ENCODE peak calls at places on chromosomes 6 and 20, in seven cellular contexts. One of them, this sample, is unnamed.

GRCh38 chr20:16537025-16537665 is 36.1 kb downstream of the KIF16B start:
- DNase-seq in gastrocnemius medialis: no peak
- DNase-seq in BJ: no peak
- DNase-seq in HTR-8/SVneo: no peak
- DNase-seq in nucleus accumbens: no peak
- DNase-seq in amniotic stem cell: no peak
- DNase-seq in stromal cell of bone marrow: no peak
- DNase-seq in this sample: no peak

GRCh38 chr6:119749341-119749740 is 399.8 kb upstream of the MAN1A1 start:
- DNase-seq in BJ: no peak
- DNase-seq in stromal cell of bone marrow: no peak
- DNase-seq in nucleus accumbens: no peak
- DNase-seq in gastrocnemius medialis: no peak
- DNase-seq in HTR-8/SVneo: no peak
- DNase-seq in amniotic stem cell: no peak
- DNase-seq in this sample: no peak

GRCh38 chr6:3386374-3386857 is 70.4 kb downstream of the SLC22A23 start:
- DNase-seq in nucleus accumbens: peak; percentile 88
- DNase-seq in amniotic stem cell: no peak
- DNase-seq in HTR-8/SVneo: no peak
- DNase-seq in stromal cell of bone marrow: no peak
- DNase-seq in gastrocnemius medialis: no peak
- DNase-seq in BJ: no peak
- DNase-seq in this sample: no peak

GRCh38 chr6:132114201-132114860 is 163.2 kb upstream of the CCN2 start:
- DNase-seq in HTR-8/SVneo: no peak
- DNase-seq in stromal cell of bone marrow: peak; percentile 75
- DNase-seq in BJ: no peak
- DNase-seq in amniotic stem cell: no peak
- DNase-seq in gastrocnemius medialis: no peak
- DNase-seq in nucleus accumbens: no peak
- DNase-seq in this sample: no peak

GRCh38 chr6:42197574-42198362 is 3.0 kb upstream of the GUCA1B start:
- DNase-seq in HTR-8/SVneo: peak; percentile 61
- DNase-seq in nucleus accumbens: peak; percentile 21
- DNase-seq in BJ: peak; percentile 57
- DNase-seq in gastrocnemius medialis: no peak
- DNase-seq in stromal cell of bone marrow: peak; percentile 40
- DNase-seq in amniotic stem cell: no peak
- DNase-seq in this sample: no peak

GRCh38 chr6:157946865-157947532 is 34.7 kb upstream of the SYNJ2 start:
- DNase-seq in amniotic stem cell: no peak
- DNase-seq in HTR-8/SVneo: peak; percentile 31
- DNase-seq in nucleus accumbens: no peak
- DNase-seq in stromal cell of bone marrow: no peak
- DNase-seq in BJ: no peak
- DNase-seq in gastrocnemius medialis: no peak
- DNase-seq in this sample: peak; percentile 78

GRCh38 chr20:41047975-41048305 is 19.3 kb downstream of the TOP1 start:
- DNase-seq in gastrocnemius medialis: no peak
- DNase-seq in amniotic stem cell: no peak
- DNase-seq in nucleus accumbens: no peak
- DNase-seq in HTR-8/SVneo: peak; percentile 62
- DNase-seq in stromal cell of bone marrow: peak; percentile 31
- DNase-seq in BJ: no peak
- DNase-seq in this sample: peak; percentile 37

GRCh38 chr20:38542994-38543906 is 37.7 kb upstream of the ADIG start:
- DNase-seq in amniotic stem cell: no peak
- DNase-seq in HTR-8/SVneo: no peak
- DNase-seq in stromal cell of bone marrow: no peak
- DNase-seq in nucleus accumbens: no peak
- DNase-seq in BJ: no peak
- DNase-seq in gastrocnemius medialis: no peak
- DNase-seq in this sample: no peak

GRCh38 chr6:73032586-73032985 is 192.7 kb downstream of the KHDC1L start:
- DNase-seq in gastrocnemius medialis: no peak
- DNase-seq in HTR-8/SVneo: peak; percentile 20
- DNase-seq in amniotic stem cell: no peak
- DNase-seq in BJ: no peak
- DNase-seq in nucleus accumbens: no peak
- DNase-seq in stromal cell of bone marrow: peak; percentile 8
- DNase-seq in this sample: no peak

GRCh38 chr6:136470044-136470443 is 80.2 kb downstream of the MAP7 start:
- DNase-seq in HTR-8/SVneo: no peak
- DNase-seq in stromal cell of bone marrow: no peak
- DNase-seq in gastrocnemius medialis: no peak
- DNase-seq in BJ: no peak
- DNase-seq in nucleus accumbens: no peak
- DNase-seq in amniotic stem cell: no peak
- DNase-seq in this sample: no peak

GRCh38 chr6:31702421-31702818 is 704 bp downstream of the ABHD16A start:
- DNase-seq in stromal cell of bone marrow: no peak
- DNase-seq in amniotic stem cell: no peak
- DNase-seq in BJ: no peak
- DNase-seq in gastrocnemius medialis: no peak
- DNase-seq in nucleus accumbens: no peak
- DNase-seq in HTR-8/SVneo: no peak
- DNase-seq in this sample: peak; percentile 40

GRCh38 chr6:150038202-150038830 is 13.0 kb upstream of the RAET1L start:
- DNase-seq in HTR-8/SVneo: no peak
- DNase-seq in gastrocnemius medialis: no peak
- DNase-seq in stromal cell of bone marrow: no peak
- DNase-seq in BJ: no peak
- DNase-seq in amniotic stem cell: no peak
- DNase-seq in nucleus accumbens: no peak
- DNase-seq in this sample: no peak

GRCh38 chr6:139457482-139457881 is 83.0 kb upstream of the CITED2 start:
- DNase-seq in gastrocnemius medialis: no peak
- DNase-seq in BJ: no peak
- DNase-seq in HTR-8/SVneo: peak; percentile 9
- DNase-seq in amniotic stem cell: no peak
- DNase-seq in nucleus accumbens: no peak
- DNase-seq in stromal cell of bone marrow: no peak
- DNase-seq in this sample: no peak

GRCh38 chr6:129134535-129134934 is 251.6 kb downstream of the LAMA2 start:
- DNase-seq in nucleus accumbens: no peak
- DNase-seq in HTR-8/SVneo: no peak
- DNase-seq in BJ: no peak
- DNase-seq in stromal cell of bone marrow: no peak
- DNase-seq in gastrocnemius medialis: peak; percentile 25
- DNase-seq in amniotic stem cell: no peak
- DNase-seq in this sample: no peak

GRCh38 chr20:11734431-11734830 is 183.3 kb upstream of the BTBD3 start:
- DNase-seq in stromal cell of bone marrow: no peak
- DNase-seq in BJ: no peak
- DNase-seq in gastrocnemius medialis: no peak
- DNase-seq in nucleus accumbens: no peak
- DNase-seq in HTR-8/SVneo: no peak
- DNase-seq in amniotic stem cell: no peak
- DNase-seq in this sample: no peak

GRCh38 chr6:139482184-139482751 is 107.8 kb upstream of the CITED2 start:
- DNase-seq in nucleus accumbens: no peak
- DNase-seq in stromal cell of bone marrow: no peak
- DNase-seq in amniotic stem cell: no peak
- DNase-seq in gastrocnemius medialis: no peak
- DNase-seq in BJ: no peak
- DNase-seq in HTR-8/SVneo: no peak
- DNase-seq in this sample: no peak

GRCh38 chr6:124590001-124590400 is 372.2 kb upstream of the RNF217 start:
- DNase-seq in amniotic stem cell: no peak
- DNase-seq in stromal cell of bone marrow: no peak
- DNase-seq in nucleus accumbens: no peak
- DNase-seq in BJ: no peak
- DNase-seq in HTR-8/SVneo: no peak
- DNase-seq in gastrocnemius medialis: no peak
- DNase-seq in this sample: no peak

GRCh38 chr20:23156170-23156841 is 70.2 kb upstream of the CD93 start:
- DNase-seq in nucleus accumbens: no peak
- DNase-seq in BJ: no peak
- DNase-seq in HTR-8/SVneo: peak; percentile 56
- DNase-seq in amniotic stem cell: peak; percentile 38
- DNase-seq in stromal cell of bone marrow: peak; percentile 79
- DNase-seq in gastrocnemius medialis: peak; percentile 64
- DNase-seq in this sample: no peak

GRCh38 chr6:31187780-31188194 is 17.3 kb upstream of the POU5F1 start:
- DNase-seq in nucleus accumbens: no peak
- DNase-seq in HTR-8/SVneo: no peak
- DNase-seq in BJ: no peak
- DNase-seq in stromal cell of bone marrow: no peak
- DNase-seq in amniotic stem cell: no peak
- DNase-seq in gastrocnemius medialis: no peak
- DNase-seq in this sample: no peak

GRCh38 chr6:166744654-166745134 is 117.6 kb upstream of the RPS6KA2 start:
- DNase-seq in nucleus accumbens: no peak
- DNase-seq in gastrocnemius medialis: no peak
- DNase-seq in amniotic stem cell: no peak
- DNase-seq in stromal cell of bone marrow: no peak
- DNase-seq in BJ: no peak
- DNase-seq in HTR-8/SVneo: no peak
- DNase-seq in this sample: no peak

GRCh38 chr6:140766999-140767398 is 1365.7 kb upstream of the GJE1 start:
- DNase-seq in stromal cell of bone marrow: no peak
- DNase-seq in gastrocnemius medialis: no peak
- DNase-seq in BJ: no peak
- DNase-seq in amniotic stem cell: no peak
- DNase-seq in HTR-8/SVneo: no peak
- DNase-seq in nucleus accumbens: no peak
- DNase-seq in this sample: no peak

GRCh38 chr20:57884956-57885355 is 175.1 kb upstream of the PMEPA1 start:
- DNase-seq in amniotic stem cell: no peak
- DNase-seq in BJ: no peak
- DNase-seq in gastrocnemius medialis: no peak
- DNase-seq in HTR-8/SVneo: no peak
- DNase-seq in nucleus accumbens: no peak
- DNase-seq in stromal cell of bone marrow: no peak
- DNase-seq in this sample: no peak

GRCh38 chr6:147806697-147807096 is 298.2 kb downstream of the SAMD5 start:
- DNase-seq in nucleus accumbens: no peak
- DNase-seq in HTR-8/SVneo: no peak
- DNase-seq in stromal cell of bone marrow: no peak
- DNase-seq in amniotic stem cell: no peak
- DNase-seq in BJ: no peak
- DNase-seq in gastrocnemius medialis: no peak
- DNase-seq in this sample: no peak

GRCh38 chr6:150452642-150453243 is 83.9 kb downstream of the IYD start:
- DNase-seq in amniotic stem cell: no peak
- DNase-seq in HTR-8/SVneo: no peak
- DNase-seq in gastrocnemius medialis: no peak
- DNase-seq in BJ: no peak
- DNase-seq in nucleus accumbens: no peak
- DNase-seq in stromal cell of bone marrow: no peak
- DNase-seq in this sample: no peak

This sample was measured in GM13977.